ENCODE peak calls at places on chromosomes 7 and 10, in four cellular contexts. R, Z, W and X are unnamed samples.

GRCh38 chr7:44221231-44221791 is 20.5 kb downstream of the YKT6 start:
- DNase-seq in R (no peak), Z (no peak), W (no peak), X (no peak)

GRCh38 chr10:125928928-125929585 is 32.7 kb downstream of the FANK1 start:
- DNase-seq in R (no peak), Z (no peak), W (no peak), X (no peak)

GRCh38 chr7:122258971-122259370 is 45.6 kb downstream of the FEZF1 start:
- DNase-seq in R (no peak), Z (no peak), W (no peak), X (no peak)

GRCh38 chr10:69316313-69317059 is 38.2 kb downstream of the HK1 start:
- DNase-seq in R (no peak), Z (peak), W (peak), X (peak)

GRCh38 chr10:69879628-69880257 is 78.0 kb downstream of the COL13A1 start:
- DNase-seq in R (no peak), Z (no peak), W (no peak), X (no peak)

GRCh38 chr10:6953131-6953834 is 373.2 kb upstream of the PRKCQ start:
- DNase-seq in R (no peak), Z (peak), W (no peak), X (no peak)

GRCh38 chr10:62062752-62063512 is 161.4 kb downstream of the ARID5B start:
- DNase-seq in R (peak), Z (no peak), W (peak), X (no peak)

GRCh38 chr7:116876664-116877442 is 14.5 kb downstream of the CAPZA2 start:
- DNase-seq in R (no peak), Z (no peak), W (no peak), X (no peak)

GRCh38 chr10:107163086-107163880 is 1.2 kb downstream of the SORCS1 start:
- DNase-seq in R (no peak), Z (no peak), W (no peak), X (peak)

GRCh38 chr7:115023219-115023618 is 101.3 kb downstream of the MDFIC start:
- DNase-seq in R (no peak), Z (no peak), W (no peak), X (no peak)

GRCh38 chr10:70786799-70787415 is 1.7 kb upstream of the TBATA start:
- DNase-seq in R (no peak), Z (peak), W (peak), X (peak)

GRCh38 chr7:50671397-50671796 is 106.2 kb upstream of the DDC start:
- DNase-seq in R (no peak), Z (no peak), W (no peak), X (no peak)

GRCh38 chr10:50545846-50546245 is 77.9 kb downstream of the SGMS1 start:
- DNase-seq in R (no peak), Z (no peak), W (no peak), X (no peak)